ENCODE peak calls at places on chromosomes 7 and 10, in five cellular contexts. One of them, this sample, is unnamed. For H3K4me1, the result is how much of the 10 kb centered on the place peaks cover.

GRCh38 chr7:116698396-116698795 is 26.4 kb downstream of the MET start:
- DNase-seq in heart right ventricle: no peak
- DNase-seq in heart left ventricle: no peak
- DNase-seq in astrocyte: no peak
- DNase-seq in tibial artery: no peak
- DNase-seq in this sample: no peak

GRCh38 chr7:83579740-83580139 is 69.2 kb downstream of the SEMA3E start:
- DNase-seq in heart right ventricle: no peak
- DNase-seq in heart left ventricle: no peak
- DNase-seq in astrocyte: peak
- DNase-seq in tibial artery: no peak
- DNase-seq in this sample: no peak

GRCh38 chr7:27516415-27516814 is 146.3 kb downstream of the HIBADH start:
- DNase-seq in heart right ventricle: no peak
- DNase-seq in heart left ventricle: no peak
- DNase-seq in astrocyte: no peak
- DNase-seq in tibial artery: no peak
- DNase-seq in this sample: no peak

GRCh38 chr7:8190121-8190895 is 71.7 kb downstream of the ICA1 start:
- DNase-seq in heart right ventricle: peak
- DNase-seq in heart left ventricle: peak
- DNase-seq in astrocyte: peak
- DNase-seq in tibial artery: no peak
- DNase-seq in this sample: peak

GRCh38 chr10:46006219-46006618 is 24.2 kb downstream of the NCOA4 start:
- DNase-seq in heart right ventricle: no peak
- DNase-seq in heart left ventricle: no peak
- DNase-seq in astrocyte: peak
- DNase-seq in tibial artery: no peak
- DNase-seq in this sample: no peak

GRCh38 chr10:11603741-11604140 is 7.7 kb downstream of the USP6NL start:
- DNase-seq in heart right ventricle: no peak
- DNase-seq in heart left ventricle: no peak
- DNase-seq in astrocyte: no peak
- DNase-seq in tibial artery: no peak
- DNase-seq in this sample: no peak

GRCh38 chr7:1915326-1915725 is 245.2 kb downstream of the ELFN1 start:
- DNase-seq in heart right ventricle: no peak
- DNase-seq in heart left ventricle: no peak
- DNase-seq in astrocyte: no peak
- DNase-seq in tibial artery: no peak
- DNase-seq in this sample: no peak

GRCh38 chr10:21517134-21517982 is 8.1 kb downstream of the SKIDA1 start:
- DNase-seq in heart right ventricle: peak
- DNase-seq in heart left ventricle: peak
- DNase-seq in astrocyte: peak
- DNase-seq in tibial artery: peak
- DNase-seq in this sample: peak

GRCh38 chr10:73734028-73734720 is 10.0 kb upstream of the SEC24C start:
- DNase-seq in heart right ventricle: no peak
- DNase-seq in heart left ventricle: no peak
- DNase-seq in astrocyte: no peak
- DNase-seq in tibial artery: no peak
- DNase-seq in this sample: no peak

GRCh38 chr7:66256281-66256680 is 51.1 kb downstream of the TPST1 start:
- DNase-seq in heart right ventricle: no peak
- DNase-seq in heart left ventricle: no peak
- DNase-seq in astrocyte: no peak
- DNase-seq in tibial artery: no peak
- DNase-seq in this sample: no peak

GRCh38 chr10:14873090-14873760 is 5.4 kb upstream of the SUV39H2 start:
- DNase-seq in heart right ventricle: no peak
- DNase-seq in heart left ventricle: no peak
- DNase-seq in astrocyte: peak
- DNase-seq in tibial artery: no peak
- DNase-seq in this sample: no peak

GRCh38 chr7:79308176-79308575 is 145.3 kb downstream of the MAGI2 start:
- DNase-seq in heart right ventricle: no peak
- DNase-seq in heart left ventricle: no peak
- DNase-seq in astrocyte: no peak
- DNase-seq in tibial artery: no peak
- DNase-seq in this sample: no peak

DNA sequence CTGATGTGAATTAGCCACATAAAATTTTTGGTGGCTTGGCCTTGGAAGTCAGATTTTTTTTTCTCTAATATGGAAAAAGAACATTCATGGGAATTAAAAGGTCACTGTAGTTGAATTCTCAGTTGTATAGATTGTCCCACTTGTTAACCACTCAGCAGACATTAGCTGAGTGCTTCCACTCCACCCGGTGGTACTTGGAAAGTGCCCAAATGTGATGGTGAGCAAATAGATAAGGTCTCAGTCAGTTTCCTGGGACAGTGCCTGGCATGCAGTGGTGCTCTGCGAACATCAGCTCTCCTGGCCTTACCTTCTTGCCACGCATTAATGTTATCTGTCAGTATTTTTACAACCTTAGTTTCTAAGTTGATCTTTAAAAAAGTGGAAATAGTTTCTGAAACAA is 1.4 kb downstream of the ATP5F1C start:
- DNase-seq in heart right ventricle: peak
- DNase-seq in heart left ventricle: peak
- DNase-seq in astrocyte: peak
- DNase-seq in tibial artery: no peak
- DNase-seq in this sample: no peak
- H3K4me3 ChIP-seq in heart right ventricle: peak
- H3K4me3 ChIP-seq in heart left ventricle: peak
- H3K4me3 ChIP-seq in astrocyte: peak
- H3K4me3 ChIP-seq in tibial artery: peak
- H3K4me3 ChIP-seq in this sample: peak

GRCh38 chr10:116826803-116827202 is 22.5 kb upstream of the ENO4 start:
- DNase-seq in heart right ventricle: no peak
- DNase-seq in heart left ventricle: no peak
- DNase-seq in astrocyte: peak
- DNase-seq in tibial artery: no peak
- DNase-seq in this sample: no peak

GRCh38 chr10:116825901-116826300 is 23.4 kb upstream of the ENO4 start:
- DNase-seq in heart right ventricle: no peak
- DNase-seq in heart left ventricle: no peak
- DNase-seq in astrocyte: no peak
- DNase-seq in tibial artery: no peak
- DNase-seq in this sample: no peak

GRCh38 chr10:116829711-116830110 is 19.6 kb upstream of the ENO4 start:
- DNase-seq in heart right ventricle: no peak
- DNase-seq in heart left ventricle: no peak
- DNase-seq in astrocyte: no peak
- DNase-seq in tibial artery: no peak
- DNase-seq in this sample: no peak

GRCh38 chr10:116828121-116828520 is 21.2 kb upstream of the ENO4 start:
- DNase-seq in heart right ventricle: no peak
- DNase-seq in heart left ventricle: no peak
- DNase-seq in astrocyte: no peak
- DNase-seq in tibial artery: no peak
- DNase-seq in this sample: no peak

GRCh38 chr10:116827214-116827671 is 22.1 kb upstream of the ENO4 start:
- DNase-seq in heart right ventricle: no peak
- DNase-seq in heart left ventricle: no peak
- DNase-seq in astrocyte: no peak
- DNase-seq in tibial artery: no peak
- DNase-seq in this sample: no peak
- TF ChIP-seq CTCF in heart right ventricle: no peak
- TF ChIP-seq CTCF in heart left ventricle: no peak
- TF ChIP-seq CTCF in astrocyte: no peak
- TF ChIP-seq CTCF in tibial artery: no peak
- TF ChIP-seq CTCF in this sample: no peak

GRCh38 chr10:97520520-97520919 is 21.8 kb downstream of the UBTD1 start:
- DNase-seq in heart right ventricle: no peak
- DNase-seq in heart left ventricle: no peak
- DNase-seq in astrocyte: no peak
- DNase-seq in tibial artery: no peak
- DNase-seq in this sample: no peak

GRCh38 chr10:97517778-97518561 is 19.2 kb downstream of the UBTD1 start:
- DNase-seq in heart right ventricle: no peak
- DNase-seq in heart left ventricle: no peak
- DNase-seq in astrocyte: no peak
- DNase-seq in tibial artery: no peak
- DNase-seq in this sample: peak

GRCh38 chr10:97518601-97519043 is 19.9 kb downstream of the UBTD1 start:
- DNase-seq in heart right ventricle: no peak
- DNase-seq in heart left ventricle: no peak
- DNase-seq in astrocyte: no peak
- DNase-seq in tibial artery: no peak
- DNase-seq in this sample: no peak

GRCh38 chr10:97520978-97521761 is 22.4 kb downstream of the UBTD1 start:
- DNase-seq in heart right ventricle: no peak
- DNase-seq in heart left ventricle: no peak
- DNase-seq in astrocyte: no peak
- DNase-seq in tibial artery: no peak
- DNase-seq in this sample: no peak

GRCh38 chr10:97519342-97519741 is 20.6 kb downstream of the UBTD1 start:
- DNase-seq in heart right ventricle: no peak
- DNase-seq in heart left ventricle: no peak
- DNase-seq in astrocyte: no peak
- DNase-seq in tibial artery: no peak
- DNase-seq in this sample: no peak
- H3K4me1 ChIP-seq in heart right ventricle: half or more
- H3K4me1 ChIP-seq in heart left ventricle: half or more
- H3K4me1 ChIP-seq in astrocyte: under half
- H3K4me1 ChIP-seq in tibial artery: under half
- H3K4me1 ChIP-seq in this sample: under half

GRCh38 chr10:90849956-90850749 is 7.7 kb downstream of the HTR7 start:
- DNase-seq in heart right ventricle: no peak
- DNase-seq in heart left ventricle: no peak
- DNase-seq in astrocyte: peak
- DNase-seq in tibial artery: no peak
- DNase-seq in this sample: no peak

GRCh38 chr10:90847436-90847835 is 10.4 kb downstream of the HTR7 start:
- DNase-seq in heart right ventricle: no peak
- DNase-seq in heart left ventricle: no peak
- DNase-seq in astrocyte: peak
- DNase-seq in tibial artery: no peak
- DNase-seq in this sample: no peak

GRCh38 chr10:90846746-90847145 is 11.1 kb downstream of the HTR7 start:
- DNase-seq in heart right ventricle: no peak
- DNase-seq in heart left ventricle: no peak
- DNase-seq in astrocyte: peak
- DNase-seq in tibial artery: no peak
- DNase-seq in this sample: no peak

GRCh38 chr10:90842710-90843109 is 15.1 kb downstream of the HTR7 start:
- DNase-seq in heart right ventricle: no peak
- DNase-seq in heart left ventricle: no peak
- DNase-seq in astrocyte: no peak
- DNase-seq in tibial artery: no peak
- DNase-seq in this sample: no peak

DNA sequence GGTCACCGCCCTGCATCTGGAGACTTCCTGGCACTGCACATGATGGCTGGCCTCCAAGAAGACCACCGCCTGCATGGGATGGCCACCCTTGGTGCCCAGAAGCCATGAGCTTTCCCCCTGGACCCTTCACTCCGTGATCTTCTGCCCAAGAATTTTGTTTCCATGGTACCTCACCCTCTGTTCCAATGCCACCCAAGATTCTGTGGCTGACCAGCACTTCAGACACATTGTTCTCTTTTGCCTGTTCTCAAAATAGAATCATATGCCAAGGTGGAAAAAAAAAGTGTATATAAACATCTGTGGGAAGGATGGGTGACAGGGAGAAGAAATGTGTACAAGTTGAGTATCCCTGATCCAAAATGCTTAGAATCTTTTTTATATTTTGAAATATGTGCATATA is 12.1 kb downstream of the HTR7 start:
- DNase-seq in heart right ventricle: no peak
- DNase-seq in heart left ventricle: no peak
- DNase-seq in astrocyte: no peak
- DNase-seq in tibial artery: no peak
- DNase-seq in this sample: no peak
- H3K4me3 ChIP-seq in heart right ventricle: no peak
- H3K4me3 ChIP-seq in heart left ventricle: no peak
- H3K4me3 ChIP-seq in astrocyte: no peak
- H3K4me3 ChIP-seq in tibial artery: no peak
- H3K4me3 ChIP-seq in this sample: no peak

GRCh38 chr7:106793015-106793651 is 71.9 kb upstream of the PIK3CG start:
- DNase-seq in heart right ventricle: no peak
- DNase-seq in heart left ventricle: no peak
- DNase-seq in astrocyte: no peak
- DNase-seq in tibial artery: no peak
- DNase-seq in this sample: no peak
- TF ChIP-seq CTCF in heart right ventricle: peak
- TF ChIP-seq CTCF in heart left ventricle: peak
- TF ChIP-seq CTCF in astrocyte: peak
- TF ChIP-seq CTCF in tibial artery: peak
- TF ChIP-seq CTCF in this sample: peak

GRCh38 chr10:95413608-95414007 is 122.8 kb upstream of the PDLIM1 start:
- DNase-seq in heart right ventricle: peak
- DNase-seq in heart left ventricle: no peak
- DNase-seq in astrocyte: no peak
- DNase-seq in tibial artery: peak
- DNase-seq in this sample: no peak

GRCh38 chr10:95416270-95416669 is 125.5 kb upstream of the PDLIM1 start:
- DNase-seq in heart right ventricle: no peak
- DNase-seq in heart left ventricle: no peak
- DNase-seq in astrocyte: no peak
- DNase-seq in tibial artery: peak
- DNase-seq in this sample: no peak

GRCh38 chr10:95414844-95415545 is 124.2 kb upstream of the PDLIM1 start:
- DNase-seq in heart right ventricle: peak
- DNase-seq in heart left ventricle: peak
- DNase-seq in astrocyte: no peak
- DNase-seq in tibial artery: peak
- DNase-seq in this sample: no peak

GRCh38 chr10:95415631-95416031 is 124.8 kb upstream of the PDLIM1 start:
- DNase-seq in heart right ventricle: peak
- DNase-seq in heart left ventricle: peak
- DNase-seq in astrocyte: no peak
- DNase-seq in tibial artery: peak
- DNase-seq in this sample: no peak

GRCh38 chr10:95414016-95414830 is 123.4 kb upstream of the PDLIM1 start:
- DNase-seq in heart right ventricle: no peak
- DNase-seq in heart left ventricle: peak
- DNase-seq in astrocyte: no peak
- DNase-seq in tibial artery: peak
- DNase-seq in this sample: no peak
- H3K4me1 ChIP-seq in heart right ventricle: under half
- H3K4me1 ChIP-seq in heart left ventricle: half or more
- H3K4me1 ChIP-seq in astrocyte: under half
- H3K4me1 ChIP-seq in tibial artery: under half
- H3K4me1 ChIP-seq in this sample: under half

GRCh38 chr10:132539431-132539839 is 1.8 kb downstream of the INPP5A start:
- DNase-seq in heart right ventricle: peak
- DNase-seq in heart left ventricle: peak
- DNase-seq in astrocyte: no peak
- DNase-seq in tibial artery: peak
- DNase-seq in this sample: peak

GRCh38 chr10:132540456-132540855 is 2.9 kb downstream of the INPP5A start:
- DNase-seq in heart right ventricle: no peak
- DNase-seq in heart left ventricle: peak
- DNase-seq in astrocyte: no peak
- DNase-seq in tibial artery: peak
- DNase-seq in this sample: no peak

GRCh38 chr10:132538790-132539421 is 1.3 kb downstream of the INPP5A start:
- DNase-seq in heart right ventricle: no peak
- DNase-seq in heart left ventricle: no peak
- DNase-seq in astrocyte: no peak
- DNase-seq in tibial artery: peak
- DNase-seq in this sample: peak

GRCh38 chr10:132541129-132541528 is 3.5 kb downstream of the INPP5A start:
- DNase-seq in heart right ventricle: no peak
- DNase-seq in heart left ventricle: peak
- DNase-seq in astrocyte: no peak
- DNase-seq in tibial artery: peak
- DNase-seq in this sample: no peak

GRCh38 chr10:132539894-132540293 is 2.3 kb downstream of the INPP5A start:
- DNase-seq in heart right ventricle: no peak
- DNase-seq in heart left ventricle: no peak
- DNase-seq in astrocyte: peak
- DNase-seq in tibial artery: peak
- DNase-seq in this sample: no peak
- H3K4me3 ChIP-seq in heart right ventricle: no peak
- H3K4me3 ChIP-seq in heart left ventricle: peak
- H3K4me3 ChIP-seq in astrocyte: peak
- H3K4me3 ChIP-seq in tibial artery: peak
- H3K4me3 ChIP-seq in this sample: peak

This sample was measured in ovary.